ENCODE peak calls at places on chromosome 6, in five cellular contexts. One of them, this sample, is unnamed.

GRCh38 chr6:159919011-159919511 is 28.3 kb downstream of the MAS1 start:
- DNase-seq in dorsolateral prefrontal cortex: peak; percentile 35
- DNase-seq in tibial artery: no peak
- DNase-seq in heart right ventricle: no peak
- DNase-seq in AG04450: no peak
- DNase-seq in this sample: no peak

GRCh38 chr6:3749991-3750323 is 1.6 kb downstream of the PXDC1 start:
- DNase-seq in dorsolateral prefrontal cortex: no peak
- DNase-seq in tibial artery: peak; percentile 87
- DNase-seq in heart right ventricle: no peak
- DNase-seq in AG04450: no peak
- DNase-seq in this sample: peak; percentile 70

GRCh38 chr6:44011350-44011925 is 115.8 kb downstream of the MRPL14 start:
- DNase-seq in dorsolateral prefrontal cortex: no peak
- DNase-seq in tibial artery: peak; percentile 2
- DNase-seq in heart right ventricle: no peak
- DNase-seq in AG04450: no peak
- DNase-seq in this sample: no peak

GRCh38 chr6:106501836-106502447 is 127.4 kb downstream of the RTN4IP1 start:
- DNase-seq in dorsolateral prefrontal cortex: no peak
- DNase-seq in tibial artery: peak; percentile 41
- DNase-seq in heart right ventricle: no peak
- DNase-seq in AG04450: no peak
- DNase-seq in this sample: no peak

GRCh38 chr6:111776236-111777189 is 96.7 kb downstream of the FYN start:
- DNase-seq in dorsolateral prefrontal cortex: no peak
- DNase-seq in tibial artery: no peak
- DNase-seq in heart right ventricle: no peak
- DNase-seq in AG04450: no peak
- DNase-seq in this sample: no peak

GRCh38 chr6:20900396-20901160 is 366.3 kb downstream of the CDKAL1 start:
- DNase-seq in dorsolateral prefrontal cortex: no peak
- DNase-seq in tibial artery: no peak
- DNase-seq in heart right ventricle: no peak
- DNase-seq in AG04450: no peak
- DNase-seq in this sample: no peak

GRCh38 chr6:151286192-151286591 is 46.4 kb downstream of the AKAP12 start:
- DNase-seq in dorsolateral prefrontal cortex: no peak
- DNase-seq in tibial artery: no peak
- DNase-seq in heart right ventricle: no peak
- DNase-seq in AG04450: no peak
- DNase-seq in this sample: no peak

GRCh38 chr6:1802495-1803395 is 193.0 kb downstream of the FOXC1 start:
- DNase-seq in dorsolateral prefrontal cortex: no peak
- DNase-seq in tibial artery: no peak
- DNase-seq in heart right ventricle: no peak
- DNase-seq in AG04450: no peak
- DNase-seq in this sample: no peak

GRCh38 chr6:108875161-108875555 is 26.9 kb downstream of the ARMC2 start:
- DNase-seq in dorsolateral prefrontal cortex: no peak
- DNase-seq in tibial artery: no peak
- DNase-seq in heart right ventricle: no peak
- DNase-seq in AG04450: no peak
- DNase-seq in this sample: no peak

GRCh38 chr6:25007269-25007699 is 71.5 kb upstream of the RIPOR2 start:
- DNase-seq in dorsolateral prefrontal cortex: no peak
- DNase-seq in tibial artery: no peak
- DNase-seq in heart right ventricle: no peak
- DNase-seq in AG04450: no peak
- DNase-seq in this sample: no peak

GRCh38 chr6:43798688-43799444 is 28.9 kb downstream of the VEGFA start:
- DNase-seq in dorsolateral prefrontal cortex: no peak
- DNase-seq in tibial artery: no peak
- DNase-seq in heart right ventricle: peak; percentile 56
- DNase-seq in AG04450: no peak
- DNase-seq in this sample: no peak

GRCh38 chr6:28802417-28803336 is 121.1 kb downstream of the TRIM27 start:
- DNase-seq in dorsolateral prefrontal cortex: no peak
- DNase-seq in tibial artery: no peak
- DNase-seq in heart right ventricle: no peak
- DNase-seq in AG04450: no peak
- DNase-seq in this sample: no peak

GRCh38 chr6:130337534-130337933 is 28.3 kb upstream of the TMEM200A start:
- DNase-seq in dorsolateral prefrontal cortex: no peak
- DNase-seq in tibial artery: no peak
- DNase-seq in heart right ventricle: no peak
- DNase-seq in AG04450: no peak
- DNase-seq in this sample: peak; percentile 60

GRCh38 chr6:30828027-30828962 is 56.0 kb upstream of the DDR1 start:
- DNase-seq in dorsolateral prefrontal cortex: peak; percentile 90
- DNase-seq in tibial artery: peak; percentile 90
- DNase-seq in heart right ventricle: peak; percentile 87
- DNase-seq in AG04450: peak; percentile 84
- DNase-seq in this sample: peak; percentile 76

GRCh38 chr6:110036408-110037302 is 58.5 kb downstream of the GPR6 start:
- DNase-seq in dorsolateral prefrontal cortex: no peak
- DNase-seq in tibial artery: no peak
- DNase-seq in heart right ventricle: no peak
- DNase-seq in AG04450: no peak
- DNase-seq in this sample: no peak

GRCh38 chr6:162198072-162198471 is 529.5 kb downstream of the PRKN start:
- DNase-seq in dorsolateral prefrontal cortex: no peak
- DNase-seq in tibial artery: no peak
- DNase-seq in heart right ventricle: no peak
- DNase-seq in AG04450: no peak
- DNase-seq in this sample: no peak

GRCh38 chr6:89297695-89298351 is 17.3 kb downstream of the GABRR2 start:
- DNase-seq in dorsolateral prefrontal cortex: no peak
- DNase-seq in tibial artery: peak; percentile 44
- DNase-seq in heart right ventricle: no peak
- DNase-seq in AG04450: peak; percentile 95
- DNase-seq in this sample: peak; percentile 94

GRCh38 chr6:109490708-109491107 is 7.7 kb upstream of the ZBTB24 start:
- DNase-seq in dorsolateral prefrontal cortex: no peak
- DNase-seq in tibial artery: no peak
- DNase-seq in heart right ventricle: no peak
- DNase-seq in AG04450: no peak
- DNase-seq in this sample: no peak

GRCh38 chr6:43683708-43684455 is 3.7 kb downstream of the MRPS18A start:
- DNase-seq in dorsolateral prefrontal cortex: no peak
- DNase-seq in tibial artery: no peak
- DNase-seq in heart right ventricle: no peak
- DNase-seq in AG04450: no peak
- DNase-seq in this sample: no peak

DNA sequence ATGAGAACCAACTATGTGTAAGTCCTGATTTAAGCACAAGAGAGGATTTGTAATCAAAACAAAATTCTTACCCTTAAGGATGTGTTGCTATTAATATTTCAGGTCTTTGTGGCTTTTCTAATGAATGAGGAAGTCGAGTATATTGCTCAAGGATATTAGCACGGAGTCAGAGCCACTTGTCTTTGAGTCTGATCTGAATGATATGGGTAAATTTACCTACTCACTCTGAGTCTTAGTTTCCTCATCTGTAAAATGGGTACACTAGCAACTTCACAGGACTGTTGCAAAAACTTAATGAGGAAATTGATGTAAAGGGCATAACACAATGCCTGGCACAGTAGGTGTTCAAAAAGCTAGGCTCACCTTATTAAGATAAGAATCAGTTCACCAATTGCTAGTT is 30.0 kb upstream of the QKI start:
- DNase-seq in dorsolateral prefrontal cortex: no peak
- DNase-seq in tibial artery: no peak
- DNase-seq in heart right ventricle: no peak
- DNase-seq in AG04450: no peak
- DNase-seq in this sample: no peak
- H3K4me3 ChIP-seq in dorsolateral prefrontal cortex: no peak overlapping the region
- H3K4me3 ChIP-seq in tibial artery: no peak overlapping the region
- H3K4me3 ChIP-seq in heart right ventricle: no peak overlapping the region
- H3K4me3 ChIP-seq in AG04450: no peak overlapping the region
- H3K4me3 ChIP-seq in this sample: no peak overlapping the region

GRCh38 chr6:36913082-36913481 is 27.3 kb downstream of the C6orf89 start:
- DNase-seq in dorsolateral prefrontal cortex: no peak
- DNase-seq in tibial artery: no peak
- DNase-seq in heart right ventricle: no peak
- DNase-seq in AG04450: no peak
- DNase-seq in this sample: no peak

GRCh38 chr6:36915599-36915998 is 29.8 kb downstream of the C6orf89 start:
- DNase-seq in dorsolateral prefrontal cortex: no peak
- DNase-seq in tibial artery: no peak
- DNase-seq in heart right ventricle: no peak
- DNase-seq in AG04450: no peak
- DNase-seq in this sample: no peak

GRCh38 chr6:36912583-36912982 is 26.8 kb downstream of the C6orf89 start:
- DNase-seq in dorsolateral prefrontal cortex: no peak
- DNase-seq in tibial artery: no peak
- DNase-seq in heart right ventricle: no peak
- DNase-seq in AG04450: peak; percentile 63
- DNase-seq in this sample: peak; percentile 74

GRCh38 chr6:36916159-36916558 is 30.4 kb downstream of the C6orf89 start:
- DNase-seq in dorsolateral prefrontal cortex: no peak
- DNase-seq in tibial artery: no peak
- DNase-seq in heart right ventricle: no peak
- DNase-seq in AG04450: no peak
- DNase-seq in this sample: no peak

DNA sequence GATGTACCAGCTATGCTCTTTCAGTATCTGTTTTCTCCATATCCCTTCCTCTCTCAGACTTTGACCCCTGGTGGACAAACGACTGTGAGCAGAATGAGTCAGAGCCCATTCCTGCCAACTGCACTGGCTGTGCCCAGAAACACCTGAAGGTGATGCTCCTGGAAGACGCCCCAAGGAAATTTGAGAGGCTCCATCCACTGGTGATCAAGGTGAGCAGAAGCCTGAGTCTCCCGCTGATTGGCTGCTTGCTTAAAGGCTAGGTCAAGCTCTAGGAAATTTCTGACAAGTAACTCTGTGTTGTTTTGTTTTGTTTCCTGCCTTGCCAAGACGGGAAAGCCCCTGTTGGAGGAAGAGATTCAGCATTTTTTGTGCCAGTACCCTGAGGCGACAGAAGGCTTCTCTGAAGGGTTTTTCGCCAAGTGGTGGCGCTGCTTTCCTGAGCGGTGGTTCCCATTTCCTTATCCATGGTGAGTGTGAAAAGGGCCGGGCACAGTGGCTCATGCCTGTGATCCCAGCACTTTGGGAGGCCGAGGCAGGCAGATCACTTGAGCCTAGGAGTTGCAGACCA is 28.6 kb downstream of the C6orf89 start:
- DNase-seq in dorsolateral prefrontal cortex: no peak
- DNase-seq in tibial artery: no peak
- DNase-seq in heart right ventricle: no peak
- DNase-seq in AG04450: no peak
- DNase-seq in this sample: peak; percentile 22
- TF ChIP-seq CTCF in dorsolateral prefrontal cortex: no peak
- TF ChIP-seq CTCF in tibial artery: no peak
- TF ChIP-seq CTCF in heart right ventricle: no peak
- TF ChIP-seq CTCF in AG04450: peak; percentile 44
- TF ChIP-seq CTCF in this sample: peak; percentile 45

DNA sequence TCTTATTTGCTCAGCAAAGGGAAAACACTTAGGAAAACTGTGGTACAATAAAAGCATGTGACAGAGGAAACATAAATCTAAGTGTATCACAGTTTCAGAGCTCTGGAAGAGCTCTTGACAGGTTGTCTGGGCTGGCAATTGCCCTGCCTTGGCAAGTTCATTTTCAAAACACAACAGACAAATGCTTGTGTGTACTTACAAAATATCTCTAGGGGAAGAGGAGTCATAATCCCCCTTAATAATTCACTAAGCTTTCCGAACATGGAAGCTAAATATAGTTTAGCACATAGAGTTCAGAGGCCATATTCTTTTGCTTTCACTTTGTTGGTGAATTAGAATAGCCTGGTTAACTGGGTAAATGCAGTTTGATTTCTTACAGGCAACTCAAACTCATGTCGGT is 211.6 kb upstream of the THEMIS start:
- DNase-seq in dorsolateral prefrontal cortex: no peak
- DNase-seq in tibial artery: no peak
- DNase-seq in heart right ventricle: no peak
- DNase-seq in AG04450: no peak
- DNase-seq in this sample: no peak
- H3K4me3 ChIP-seq in dorsolateral prefrontal cortex: peak overlapping the region; percentile 13
- H3K4me3 ChIP-seq in tibial artery: peak overlapping the region; percentile 23
- H3K4me3 ChIP-seq in heart right ventricle: peak overlapping the region; percentile 43
- H3K4me3 ChIP-seq in AG04450: peak overlapping the region; percentile 5
- H3K4me3 ChIP-seq in this sample: no peak overlapping the region

DNA sequence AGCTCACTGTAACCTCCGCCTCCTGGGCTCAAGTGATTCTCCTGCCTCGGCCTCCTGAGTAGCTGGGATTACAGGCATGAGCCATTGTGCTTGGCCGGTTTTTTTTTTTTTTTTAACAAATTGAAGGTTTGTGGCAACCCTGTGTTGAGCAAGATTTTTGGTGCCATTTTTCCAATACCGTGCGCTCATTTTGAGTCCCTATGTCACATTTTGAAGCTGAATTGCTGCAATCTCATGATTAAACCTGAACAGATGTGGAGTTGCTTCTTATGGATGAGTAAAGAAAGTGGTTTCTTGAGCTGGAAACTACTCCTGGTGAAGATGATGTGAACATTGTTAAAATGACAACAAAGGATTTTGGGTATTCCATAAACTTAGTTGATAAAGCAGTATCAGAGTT is 16.6 kb downstream of the SASH1 start:
- DNase-seq in dorsolateral prefrontal cortex: no peak
- DNase-seq in tibial artery: no peak
- DNase-seq in heart right ventricle: no peak
- DNase-seq in AG04450: no peak
- DNase-seq in this sample: no peak
- TF ChIP-seq CTCF in dorsolateral prefrontal cortex: no peak
- TF ChIP-seq CTCF in tibial artery: no peak
- TF ChIP-seq CTCF in heart right ventricle: no peak
- TF ChIP-seq CTCF in AG04450: no peak
- TF ChIP-seq CTCF in this sample: no peak

This sample was measured in astrocyte of the cerebellum.